ENCODE peak calls at places on chromosomes 11 and 22, in seven cellular contexts. H is right atrium auricular region; I is heart right ventricle; Y is mammary epithelial cell; R is CD8-positive, alpha-beta memory T cell; F is upper lobe of right lung; M is lung. J is an unnamed sample.

GRCh38 chr11:112016088-112016764 is 9.0 kb upstream of the DLAT start:
- DNase-seq in H (no peak), I (no peak), Y (no peak), R (no peak), F (no peak), M (no peak), J (no peak)

GRCh38 chr11:76598426-76598839 is 72.1 kb downstream of the LRRC32 start:
- DNase-seq in H (peak; percentile 70), I (peak; percentile 33), Y (no peak), R (peak; percentile 26), F (peak; percentile 60), M (no peak), J (peak; percentile 52)

GRCh38 chr11:1839924-1840779 is 1.4 kb downstream of the TNNI2 start:
- DNase-seq in H (no peak), I (peak; percentile 56), Y (no peak), R (peak; percentile 48), F (peak; percentile 87), M (peak; percentile 69), J (no peak)

GRCh38 chr11:113193894-113194293 is 120.5 kb upstream of the TTC12 start:
- DNase-seq in H (peak; percentile 58), I (peak; percentile 55), Y (no peak), R (no peak), F (no peak), M (no peak), J (no peak)

GRCh38 chr11:126332221-126332711 is 23.2 kb upstream of the ST3GAL4 start:
- DNase-seq in H (peak; percentile 90), I (peak; percentile 54), Y (peak; percentile 82), R (no peak), F (peak; percentile 40), M (no peak), J (no peak)

GRCh38 chr22:49647346-49648026 is 180.2 kb downstream of the BRD1 start:
- DNase-seq in H (no peak), I (no peak), Y (no peak), R (no peak), F (no peak), M (no peak), J (no peak)

GRCh38 chr11:118048472-118049370 is 28.2 kb upstream of the TMPRSS4 start:
- DNase-seq in H (peak; percentile 43), I (no peak), Y (no peak), R (no peak), F (no peak), M (no peak), J (no peak)

GRCh38 chr22:41900652-41901312 is 14.1 kb downstream of the SHISA8 start:
- DNase-seq in H (no peak), I (no peak), Y (no peak), R (no peak), F (no peak), M (no peak), J (no peak)

GRCh38 chr11:46675288-46675851 is 25.0 kb downstream of the ARHGAP1 start:
- DNase-seq in H (peak; percentile 87), I (peak; percentile 56), Y (peak; percentile 64), R (peak; percentile 22), F (peak; percentile 62), M (peak; percentile 50), J (no peak)

GRCh38 chr11:129998107-129998506 is 4.5 kb downstream of the PRDM10 start:
- DNase-seq in H (no peak), I (no peak), Y (no peak), R (no peak), F (no peak), M (no peak), J (no peak)
- H3K27ac ChIP-seq in H (no peak overlapping the region), I (no peak overlapping the region), Y (no peak overlapping the region), R (no peak overlapping the region), F (no peak overlapping the region), M (no peak overlapping the region), J (no peak overlapping the region)

GRCh38 chr11:64772318-64773018 is 5.9 kb downstream of the SF1 start:
- DNase-seq in H (no peak), I (no peak), Y (no peak), R (no peak), F (no peak), M (no peak), J (no peak)
- H3K4me1 ChIP-seq in H (peaks cover 58% of the 10 kb centered on the region), I (peaks cover 67% of the 10 kb centered on the region), Y (peaks cover 20% of the 10 kb centered on the region), R (peaks cover 99% of the 10 kb centered on the region), F (peaks cover 45% of the 10 kb centered on the region), M (peaks cover 4% of the 10 kb centered on the region), J (peaks cover 19% of the 10 kb centered on the region)

DNA sequence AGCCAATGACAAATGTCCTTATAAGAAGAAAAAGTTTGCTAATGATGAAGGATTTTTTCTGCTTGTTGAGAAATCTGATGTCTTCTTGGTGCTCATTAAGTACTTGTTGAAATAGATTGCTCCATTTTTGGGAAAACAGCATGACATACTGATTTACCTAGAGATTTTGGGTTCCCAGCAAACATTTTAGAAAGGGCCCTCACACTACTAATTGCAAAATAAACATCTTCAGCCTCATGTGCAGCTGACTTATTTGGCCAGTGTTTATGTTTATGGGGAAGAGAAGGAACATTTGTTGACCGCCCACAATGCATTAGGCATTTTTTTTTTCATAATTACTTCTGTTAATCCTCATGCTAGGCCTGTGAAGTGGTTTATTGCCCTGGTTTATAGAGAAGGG is 40.1 kb downstream of the LDLRAD3 start:
- DNase-seq in H (no peak), I (no peak), Y (no peak), R (no peak), F (no peak), M (no peak), J (no peak)
- H3K9me3 ChIP-seq in H (no peaks in the 10 kb centered on the region), I (no peaks in the 10 kb centered on the region), Y (no peaks in the 10 kb centered on the region), R (no peaks in the 10 kb centered on the region), F (no peaks in the 10 kb centered on the region), M (no peaks in the 10 kb centered on the region), J (no peaks in the 10 kb centered on the region)

GRCh38 chr11:72238492-72239295 is 5.3 kb downstream of the PHOX2A start:
- DNase-seq in H (no peak), I (peak; percentile 6), Y (no peak), R (no peak), F (peak; percentile 62), M (no peak), J (no peak)

GRCh38 chr11:72241290-72241781 is 2.6 kb downstream of the PHOX2A start:
- DNase-seq in H (no peak), I (no peak), Y (no peak), R (no peak), F (peak; percentile 48), M (no peak), J (no peak)

GRCh38 chr11:72239296-72239848 is 4.6 kb downstream of the PHOX2A start:
- DNase-seq in H (no peak), I (peak; percentile 73), Y (no peak), R (peak; percentile 49), F (peak; percentile 83), M (peak; percentile 62), J (peak; percentile 12)

GRCh38 chr11:72240461-72241289 is 3.3 kb downstream of the PHOX2A start:
- DNase-seq in H (no peak), I (peak; percentile 12), Y (no peak), R (no peak), F (peak; percentile 62), M (no peak), J (no peak)

DNA sequence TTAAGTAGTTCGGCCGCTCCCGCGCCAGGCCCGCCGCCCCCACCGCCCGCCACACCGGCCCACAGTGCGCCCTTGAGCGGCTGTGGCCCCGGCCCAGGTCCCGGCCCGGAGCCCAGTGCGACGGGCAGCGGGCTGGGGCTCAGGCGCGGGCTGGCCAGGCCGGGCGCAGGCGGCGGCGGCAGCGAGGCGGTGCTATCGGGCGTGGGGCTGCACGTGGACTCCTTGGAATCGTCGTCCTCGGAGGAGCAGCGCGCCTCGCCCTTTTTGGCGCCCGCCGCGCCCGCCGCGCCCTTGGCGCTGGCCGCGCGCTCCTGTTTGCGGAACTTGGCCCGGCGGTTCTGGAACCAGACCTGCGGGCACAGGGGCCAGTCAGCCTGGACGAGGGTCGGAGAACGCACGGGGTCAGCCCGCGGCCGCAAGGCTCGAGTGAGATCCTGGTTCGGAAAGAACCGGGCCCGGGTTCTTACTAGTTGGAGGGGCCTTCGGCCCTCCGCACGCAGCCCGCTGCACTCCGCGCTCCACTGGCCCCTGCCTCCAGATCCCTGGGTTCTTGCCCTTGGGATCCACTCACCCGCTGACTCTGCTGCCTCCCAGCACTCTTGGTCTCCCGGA is 4.0 kb downstream of the PHOX2A start:
- DNase-seq in H (no peak), I (peak; percentile 26), Y (no peak), R (peak; percentile 40), F (peak; percentile 84), M (peak; percentile 51), J (no peak)
- H3K27ac ChIP-seq in H (peak overlapping the region; percentile 21), I (peak overlapping the region; percentile 49), Y (no peak overlapping the region), R (no peak overlapping the region), F (no peak overlapping the region), M (no peak overlapping the region), J (no peak overlapping the region)

DNA sequence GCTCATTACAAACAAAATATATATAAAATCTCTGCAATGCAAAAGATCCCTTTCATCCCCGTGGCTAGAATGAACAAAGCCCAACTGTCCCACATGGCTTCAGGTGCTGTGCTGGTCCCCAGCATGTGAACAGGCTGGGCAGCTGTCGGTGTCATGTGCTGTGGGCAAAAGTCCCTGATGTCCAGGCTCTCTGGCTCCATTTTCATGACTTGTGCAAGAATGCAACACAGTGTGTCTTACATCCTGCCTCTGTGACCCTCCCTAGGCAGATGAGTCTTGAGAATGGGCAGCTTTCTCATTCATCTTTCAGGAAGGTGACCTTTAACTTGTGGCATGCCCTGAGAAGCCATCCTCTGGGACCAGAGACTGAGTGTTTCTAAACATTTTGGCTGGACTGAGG is 14.5 kb downstream of the GUCD1 start:
- DNase-seq in H (no peak), I (no peak), Y (no peak), R (no peak), F (no peak), M (no peak), J (no peak)
- H3K4me1 ChIP-seq in H (peaks cover 41% of the 10 kb centered on the region), I (peaks cover 39% of the 10 kb centered on the region), Y (no peaks in the 10 kb centered on the region), R (no peaks in the 10 kb centered on the region), F (peaks cover 15% of the 10 kb centered on the region), M (peaks cover 10% of the 10 kb centered on the region), J (no peaks in the 10 kb centered on the region)